ENCODE peak calls at places on chromosome 5, in four cellular contexts. K, C, M and A are unnamed samples.

GRCh38 chr5:145975361-145976066 is 39.1 kb downstream of the SH3RF2 start:
- DNase-seq in C (no peak), M (no peak), K (no peak), A (no peak)

GRCh38 chr5:168960492-168960891 is 340.4 kb downstream of the SLIT3 start:
- DNase-seq in K (no peak), M (no peak), C (no peak), A (no peak)

GRCh38 chr5:152864993-152865392 is 459.9 kb upstream of the NMUR2 start:
- DNase-seq in M (no peak), C (no peak), K (no peak), A (no peak)

GRCh38 chr5:149337746-149338145 is 7.6 kb upstream of the GRPEL2 start:
- DNase-seq in C (no peak), M (no peak), K (no peak), A (no peak)

GRCh38 chr5:141877478-141878185 is 578 bp downstream of the PCDH1 start:
- DNase-seq in K (no peak), M (no peak), C (no peak), A (no peak)

GRCh38 chr5:10317825-10318682 is 10.4 kb upstream of the CMBL start:
- DNase-seq in C (no peak), K (no peak), M (no peak), A (no peak)

GRCh38 chr5:174688441-174689354 is 35.7 kb upstream of the MSX2 start:
- DNase-seq in C (no peak), K (no peak), M (no peak), A (no peak)

GRCh38 chr5:82641362-82641988 is 363.3 kb upstream of the RPS23 start:
- DNase-seq in K (no peak), M (no peak), C (no peak), A (peak; percentile 18)

GRCh38 chr5:168171901-168172717 is 119.3 kb upstream of the WWC1 start:
- DNase-seq in K (no peak), C (no peak), M (no peak), A (no peak)

GRCh38 chr5:380701-381309 is 59.3 kb downstream of the AHRR start:
- DNase-seq in K (no peak), M (no peak), C (no peak), A (no peak)

GRCh38 chr5:126937796-126938195 is 92.6 kb downstream of the MARCHF3 start:
- DNase-seq in C (no peak), M (no peak), K (no peak), A (no peak)

GRCh38 chr5:34487202-34487879 is 168.8 kb upstream of the RAI14 start:
- DNase-seq in M (no peak), K (no peak), C (no peak), A (no peak)

GRCh38 chr5:86884608-86885007 is 266.9 kb downstream of the COX7C start:
- DNase-seq in C (no peak), M (no peak), K (no peak), A (no peak)

GRCh38 chr5:157476699-157477408 is 16.8 kb downstream of the NIPAL4 start:
- DNase-seq in C (no peak), M (no peak), K (no peak), A (no peak)

GRCh38 chr5:14168139-14168792 is 25.1 kb downstream of the TRIO start:
- DNase-seq in C (no peak), M (no peak), K (no peak), A (no peak)

GRCh38 chr5:113128082-113128481 is 151.5 kb downstream of the DCP2 start:
- DNase-seq in C (no peak), M (no peak), K (no peak), A (no peak)

GRCh38 chr5:52870448-52870847 is 82.7 kb downstream of the ITGA1 start:
- DNase-seq in M (no peak), K (peak; percentile 21), C (no peak), A (no peak)

GRCh38 chr5:74766887-74767578 is at the start of the genes GFM2 and NSA2:
- DNase-seq in K (peak; percentile 90), C (peak; percentile 78), M (peak; percentile 85), A (peak; percentile 95)

GRCh38 chr5:146208916-146209522 is 5.6 kb downstream of the RBM27 start:
- DNase-seq in M (no peak), C (no peak), K (no peak), A (no peak)

GRCh38 chr5:119951330-119951934 is 322.1 kb downstream of the FAM170A start:
- DNase-seq in C (no peak), M (no peak), K (no peak), A (no peak)

GRCh38 chr5:80174790-80175189 is 81.1 kb downstream of the SERINC5 start:
- DNase-seq in M (no peak), K (no peak), C (no peak), A (no peak)

GRCh38 chr5:119343766-119344165 is 12.1 kb upstream of the TNFAIP8 start:
- DNase-seq in M (no peak), C (no peak), K (no peak), A (no peak)

GRCh38 chr5:169950333-169950732 is 30.0 kb downstream of the INSYN2B start:
- DNase-seq in C (no peak), K (no peak), M (no peak), A (no peak)

GRCh38 chr5:116009806-116010205 is 22.5 kb upstream of the ARL14EPL start:
- DNase-seq in C (no peak), M (no peak), K (no peak), A (no peak)

GRCh38 chr5:139669681-139670368 is 21.7 kb downstream of the CXXC5 start:
- DNase-seq in K (peak; percentile 65), C (peak; percentile 27), M (no peak), A (peak; percentile 15)

GRCh38 chr5:95669985-95670384 is 12.8 kb downstream of the SPATA9 start:
- DNase-seq in M (no peak), K (no peak), C (no peak), A (no peak)

GRCh38 chr5:64952961-64953360 is 184.2 kb downstream of the CWC27 start:
- DNase-seq in M (no peak), C (no peak), K (no peak), A (no peak)

GRCh38 chr5:108295588-108296368 is 86.1 kb downstream of the FBXL17 start:
- DNase-seq in K (no peak), M (no peak), C (no peak), A (no peak)

GRCh38 chr5:35369965-35370790 is 139.9 kb upstream of the PRLR start:
- DNase-seq in M (no peak), C (no peak), K (no peak), A (no peak)

GRCh38 chr5:83516361-83516760 is 44.8 kb downstream of the VCAN start:
- DNase-seq in K (no peak), C (no peak), M (no peak), A (no peak)